ENCODE peak calls at places on chromosomes 1 and 21, in five cellular contexts. One of them, this sample, is unnamed.

GRCh38 chr1:17128361-17128760 is 9.1 kb upstream of the PADI2 start:
- DNase-seq in H1: no peak
- DNase-seq in SK-N-SH: no peak
- DNase-seq in K562: no peak
- DNase-seq in GM12878: no peak
- DNase-seq in this sample: peak

GRCh38 chr1:218488986-218489385 is 143.8 kb downstream of the TGFB2 start:
- DNase-seq in H1: no peak
- DNase-seq in SK-N-SH: no peak
- DNase-seq in K562: no peak
- DNase-seq in GM12878: no peak
- DNase-seq in this sample: no peak

GRCh38 chr1:147773215-147773715 is 12.9 kb upstream of the GJA5 start:
- DNase-seq in H1: peak
- DNase-seq in SK-N-SH: no peak
- DNase-seq in K562: no peak
- DNase-seq in GM12878: no peak
- DNase-seq in this sample: no peak

GRCh38 chr1:234214911-234215892 is 158.1 kb upstream of the COA6 start:
- DNase-seq in H1: peak
- DNase-seq in SK-N-SH: no peak
- DNase-seq in K562: no peak
- DNase-seq in GM12878: no peak
- DNase-seq in this sample: no peak

GRCh38 chr1:224769987-224770693 is 154.0 kb downstream of the CNIH3 start:
- DNase-seq in H1: no peak
- DNase-seq in SK-N-SH: no peak
- DNase-seq in K562: no peak
- DNase-seq in GM12878: no peak
- DNase-seq in this sample: no peak

GRCh38 chr1:110765640-110766335 is 91.0 kb upstream of the KCNA3 start:
- DNase-seq in H1: no peak
- DNase-seq in SK-N-SH: peak
- DNase-seq in K562: peak
- DNase-seq in GM12878: no peak
- DNase-seq in this sample: peak

GRCh38 chr1:224498574-224499170 is 64.1 kb upstream of the WDR26 start:
- DNase-seq in H1: peak
- DNase-seq in SK-N-SH: no peak
- DNase-seq in K562: no peak
- DNase-seq in GM12878: no peak
- DNase-seq in this sample: no peak

GRCh38 chr1:116219651-116220434 is 108.6 kb downstream of the MAB21L3 start:
- DNase-seq in H1: no peak
- DNase-seq in SK-N-SH: no peak
- DNase-seq in K562: no peak
- DNase-seq in GM12878: no peak
- DNase-seq in this sample: no peak

GRCh38 chr1:104406731-104407130 is 657.0 kb downstream of the AMY1C start:
- DNase-seq in H1: no peak
- DNase-seq in SK-N-SH: no peak
- DNase-seq in K562: no peak
- DNase-seq in GM12878: no peak
- DNase-seq in this sample: no peak

GRCh38 chr1:59316497-59317128 is 19.7 kb downstream of the FGGY start:
- DNase-seq in H1: no peak
- DNase-seq in SK-N-SH: no peak
- DNase-seq in K562: no peak
- DNase-seq in GM12878: peak
- DNase-seq in this sample: no peak

GRCh38 chr1:160753629-160754028 is 14.6 kb downstream of the SLAMF7 start:
- DNase-seq in H1: no peak
- DNase-seq in SK-N-SH: no peak
- DNase-seq in K562: no peak
- DNase-seq in GM12878: no peak
- DNase-seq in this sample: no peak

GRCh38 chr1:28035420-28035819 is 53.0 kb downstream of the EYA3 start:
- DNase-seq in H1: no peak
- DNase-seq in SK-N-SH: no peak
- DNase-seq in K562: no peak
- DNase-seq in GM12878: no peak
- DNase-seq in this sample: no peak

GRCh38 chr1:113861641-113862040 is 9.9 kb downstream of the PTPN22 start:
- DNase-seq in H1: no peak
- DNase-seq in SK-N-SH: no peak
- DNase-seq in K562: no peak
- DNase-seq in GM12878: no peak
- DNase-seq in this sample: no peak

GRCh38 chr1:108097057-108097456 is 103.1 kb downstream of the SLC25A24 start:
- DNase-seq in H1: no peak
- DNase-seq in SK-N-SH: no peak
- DNase-seq in K562: no peak
- DNase-seq in GM12878: no peak
- DNase-seq in this sample: no peak

GRCh38 chr1:204225841-204226745 is 12.3 kb upstream of the GOLT1A start:
- DNase-seq in H1: no peak
- DNase-seq in SK-N-SH: no peak
- DNase-seq in K562: no peak
- DNase-seq in GM12878: no peak
- DNase-seq in this sample: no peak

GRCh38 chr1:3922201-3922725 is 22.2 kb upstream of the C1orf174 start:
- DNase-seq in H1: no peak
- DNase-seq in SK-N-SH: no peak
- DNase-seq in K562: peak
- DNase-seq in GM12878: peak
- DNase-seq in this sample: no peak

GRCh38 chr1:116853680-116854191 is 56.0 kb upstream of the PTGFRN start:
- DNase-seq in H1: peak
- DNase-seq in SK-N-SH: peak
- DNase-seq in K562: no peak
- DNase-seq in GM12878: no peak
- DNase-seq in this sample: peak

GRCh38 chr1:192158181-192158580 is at the start of gene RGS18:
- DNase-seq in H1: no peak
- DNase-seq in SK-N-SH: no peak
- DNase-seq in K562: no peak
- DNase-seq in GM12878: peak
- DNase-seq in this sample: no peak

GRCh38 chr1:78553859-78554258 is 63.1 kb downstream of the PTGFR start:
- DNase-seq in H1: no peak
- DNase-seq in SK-N-SH: no peak
- DNase-seq in K562: no peak
- DNase-seq in GM12878: no peak
- DNase-seq in this sample: peak

GRCh38 chr1:42822833-42823392 is 5.7 kb upstream of the SVBP start:
- DNase-seq in H1: no peak
- DNase-seq in SK-N-SH: peak
- DNase-seq in K562: no peak
- DNase-seq in GM12878: no peak
- DNase-seq in this sample: no peak

GRCh38 chr1:47865881-47866535 is 131.2 kb downstream of the TRABD2B start:
- DNase-seq in H1: no peak
- DNase-seq in SK-N-SH: no peak
- DNase-seq in K562: no peak
- DNase-seq in GM12878: no peak
- DNase-seq in this sample: no peak

GRCh38 chr1:85544689-85545203 is 35.8 kb upstream of the CCN1 start:
- DNase-seq in H1: no peak
- DNase-seq in SK-N-SH: no peak
- DNase-seq in K562: no peak
- DNase-seq in GM12878: no peak
- DNase-seq in this sample: no peak

GRCh38 chr1:193614817-193615216 is 428.4 kb upstream of the B3GALT2 start:
- DNase-seq in H1: no peak
- DNase-seq in SK-N-SH: no peak
- DNase-seq in K562: no peak
- DNase-seq in GM12878: peak
- DNase-seq in this sample: peak

GRCh38 chr1:231636157-231636556 is 9.6 kb downstream of the DISC1 start:
- DNase-seq in H1: no peak
- DNase-seq in SK-N-SH: no peak
- DNase-seq in K562: no peak
- DNase-seq in GM12878: no peak
- DNase-seq in this sample: no peak
- H3K4me3 ChIP-seq in H1: no peak
- H3K4me3 ChIP-seq in SK-N-SH: no peak
- H3K4me3 ChIP-seq in K562: no peak
- H3K4me3 ChIP-seq in GM12878: no peak
- H3K4me3 ChIP-seq in this sample: no peak

DNA sequence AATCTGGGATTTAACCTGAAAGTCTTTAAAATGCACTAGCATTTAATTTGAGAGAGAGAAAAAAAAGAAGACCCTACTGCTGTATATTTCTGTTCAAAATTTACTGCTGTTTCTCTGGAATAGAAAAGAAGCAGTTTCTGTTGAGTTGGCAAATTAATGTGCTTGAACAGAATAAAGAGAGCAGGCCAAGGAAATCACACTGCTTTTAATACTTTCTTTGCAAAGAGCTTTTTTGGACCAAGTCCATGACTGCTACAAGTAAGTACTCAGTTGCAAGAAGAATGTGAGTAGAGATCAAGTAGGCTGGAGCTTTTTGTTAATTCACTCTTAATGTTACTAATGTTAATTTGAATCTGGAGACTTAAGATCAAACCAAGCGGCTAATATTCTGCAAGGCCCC is 336.2 kb upstream of the SGIP1 start:
- DNase-seq in H1: no peak
- DNase-seq in SK-N-SH: no peak
- DNase-seq in K562: no peak
- DNase-seq in GM12878: no peak
- DNase-seq in this sample: no peak
- TF ChIP-seq YY1 in H1: no peak
- TF ChIP-seq YY1 in SK-N-SH: no peak
- TF ChIP-seq YY1 in K562: no peak
- TF ChIP-seq YY1 in GM12878: no peak
- TF ChIP-seq YY1 in this sample: no peak

GRCh38 chr1:246632584-246633168 is 66.4 kb downstream of the CNST start:
- DNase-seq in H1: no peak
- DNase-seq in SK-N-SH: no peak
- DNase-seq in K562: no peak
- DNase-seq in GM12878: no peak
- DNase-seq in this sample: no peak
- H3K4me3 ChIP-seq in H1: no peak
- H3K4me3 ChIP-seq in SK-N-SH: peak
- H3K4me3 ChIP-seq in K562: no peak
- H3K4me3 ChIP-seq in GM12878: no peak
- H3K4me3 ChIP-seq in this sample: no peak

GRCh38 chr21:44475266-44475665 is 20.0 kb downstream of the LRRC3 start:
- DNase-seq in H1: no peak
- DNase-seq in SK-N-SH: no peak
- DNase-seq in K562: no peak
- DNase-seq in GM12878: no peak
- DNase-seq in this sample: no peak
- TF ChIP-seq YY1 in H1: no peak
- TF ChIP-seq YY1 in SK-N-SH: no peak
- TF ChIP-seq YY1 in K562: no peak
- TF ChIP-seq YY1 in GM12878: no peak
- TF ChIP-seq YY1 in this sample: no peak

DNA sequence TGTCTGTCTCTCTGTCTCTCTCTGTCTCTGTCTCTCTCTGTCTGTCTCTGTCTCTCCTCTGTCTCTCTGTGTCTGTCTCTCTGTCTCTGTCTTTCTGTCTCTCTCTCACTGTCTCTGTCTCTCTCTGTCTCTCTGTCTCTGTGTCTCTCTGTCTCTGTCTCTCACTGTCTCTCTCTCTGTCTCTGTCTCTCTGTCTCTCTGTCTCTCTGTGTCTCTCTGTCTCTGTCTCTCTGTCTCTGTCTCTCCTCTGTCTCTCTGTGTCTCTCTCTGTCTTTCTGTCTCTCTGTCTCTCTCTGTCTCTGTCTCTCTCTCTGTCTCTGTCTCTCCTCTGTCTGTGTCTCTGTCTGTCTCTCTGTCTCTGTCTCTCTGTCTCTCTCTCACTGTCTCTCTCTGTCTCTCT is 873 bp upstream of the COL6A1 start:
- DNase-seq in H1: no peak
- DNase-seq in SK-N-SH: no peak
- DNase-seq in K562: no peak
- DNase-seq in GM12878: no peak
- DNase-seq in this sample: no peak
- H3K4me3 ChIP-seq in H1: peak
- H3K4me3 ChIP-seq in SK-N-SH: peak
- H3K4me3 ChIP-seq in K562: no peak
- H3K4me3 ChIP-seq in GM12878: no peak
- H3K4me3 ChIP-seq in this sample: peak

GRCh38 chr21:30234050-30234449 is 18.2 kb upstream of the CLDN8 start:
- DNase-seq in H1: no peak
- DNase-seq in SK-N-SH: no peak
- DNase-seq in K562: no peak
- DNase-seq in GM12878: no peak
- DNase-seq in this sample: no peak

GRCh38 chr21:30233228-30233627 is 17.3 kb upstream of the CLDN8 start:
- DNase-seq in H1: no peak
- DNase-seq in SK-N-SH: no peak
- DNase-seq in K562: no peak
- DNase-seq in GM12878: no peak
- DNase-seq in this sample: no peak

GRCh38 chr21:30233636-30234035 is 17.7 kb upstream of the CLDN8 start:
- DNase-seq in H1: no peak
- DNase-seq in SK-N-SH: no peak
- DNase-seq in K562: no peak
- DNase-seq in GM12878: no peak
- DNase-seq in this sample: no peak

GRCh38 chr21:30234643-30235042 is 18.7 kb upstream of the CLDN8 start:
- DNase-seq in H1: no peak
- DNase-seq in SK-N-SH: no peak
- DNase-seq in K562: no peak
- DNase-seq in GM12878: no peak
- DNase-seq in this sample: no peak

DNA sequence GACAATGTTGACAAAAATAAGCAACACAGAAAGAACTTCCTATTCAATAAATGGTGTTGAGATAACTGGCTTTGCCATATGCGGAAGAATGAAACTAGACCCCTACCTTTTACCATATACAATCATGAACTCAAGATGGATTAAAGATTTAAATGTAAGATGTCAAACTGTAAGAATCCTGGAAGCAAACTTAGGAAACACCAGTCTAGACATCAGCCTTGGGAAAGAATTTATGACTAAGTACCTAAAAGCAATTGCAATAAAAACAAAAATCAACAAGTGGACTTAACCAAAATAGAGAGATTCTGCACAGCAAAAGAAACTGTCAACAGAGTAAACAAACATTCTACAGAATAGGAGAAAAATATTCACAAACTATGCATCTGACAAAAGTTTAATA is 16.1 kb upstream of the CLDN8 start:
- DNase-seq in H1: no peak
- DNase-seq in SK-N-SH: no peak
- DNase-seq in K562: no peak
- DNase-seq in GM12878: no peak
- DNase-seq in this sample: no peak
- TF ChIP-seq YY1 in H1: no peak
- TF ChIP-seq YY1 in SK-N-SH: no peak
- TF ChIP-seq YY1 in K562: no peak
- TF ChIP-seq YY1 in GM12878: no peak
- TF ChIP-seq YY1 in this sample: no peak

GRCh38 chr1:6578624-6579373 is 995 bp upstream of the ZBTB48 start:
- DNase-seq in H1: no peak
- DNase-seq in SK-N-SH: peak
- DNase-seq in K562: no peak
- DNase-seq in GM12878: no peak
- DNase-seq in this sample: no peak
- H3K4me3 ChIP-seq in H1: no peak
- H3K4me3 ChIP-seq in SK-N-SH: no peak
- H3K4me3 ChIP-seq in K562: no peak
- H3K4me3 ChIP-seq in GM12878: no peak
- H3K4me3 ChIP-seq in this sample: no peak

This sample was measured in HCT116.